ENCODE peak calls at places on chromosome 6, in four cellular contexts. G, Y, F and P are unnamed samples.

GRCh38 chr6:151265282-151265681 is 25.5 kb downstream of the AKAP12 start:
- DNase-seq in G (no peak), F (no peak), Y (no peak), P (no peak)

GRCh38 chr6:125170376-125170775 is 16.8 kb downstream of the TPD52L1 start:
- DNase-seq in F (no peak), G (no peak), Y (no peak), P (peak; percentile 47)

GRCh38 chr6:42781811-42782688 is at the start of gene BICRAL:
- DNase-seq in Y (peak; percentile 65), F (peak; percentile 74), G (peak; percentile 70), P (peak; percentile 91)

GRCh38 chr6:108453601-108454157 is 107.0 kb upstream of the FOXO3 start:
- DNase-seq in Y (no peak), G (no peak), F (no peak), P (peak; percentile 96)

GRCh38 chr6:403659-404655 is 12.4 kb downstream of the IRF4 start:
- DNase-seq in F (no peak), G (no peak), Y (no peak), P (no peak)

GRCh38 chr6:166412156-166412910 is 29.6 kb upstream of the MPC1 start:
- DNase-seq in F (no peak), G (no peak), Y (no peak), P (no peak)

GRCh38 chr6:26124550-26125014 is 37.4 kb downstream of the HFE start:
- DNase-seq in Y (no peak), F (no peak), G (no peak), P (no peak)

GRCh38 chr6:133899556-133899955 is 10.6 kb downstream of the TCF21 start:
- DNase-seq in Y (no peak), F (no peak), G (no peak), P (peak; percentile 45)

GRCh38 chr6:157326979-157327378 is 3.7 kb upstream of the TMEM242 start:
- DNase-seq in G (no peak), F (no peak), Y (no peak), P (peak; percentile 89)

GRCh38 chr6:157322792-157323113 is 566 bp downstream of the TMEM242 start:
- DNase-seq in F (no peak), Y (no peak), G (no peak), P (no peak)

GRCh38 chr6:157323114-157323923 is at the start of gene TMEM242:
- DNase-seq in F (peak; percentile 92), G (peak; percentile 92), Y (peak; percentile 92), P (peak; percentile 97)

GRCh38 chr6:157325069-157325805 is 1.9 kb upstream of the TMEM242 start:
- DNase-seq in F (no peak), G (no peak), Y (no peak), P (peak; percentile 82)

GRCh38 chr6:157323924-157324276 is 581 bp upstream of the TMEM242 start:
- DNase-seq in F (peak; percentile 84), Y (peak; percentile 79), G (peak; percentile 78), P (peak; percentile 89)
- TF ChIP-seq CTCF in F (no peak), Y (no peak), G (no peak), P (peak; percentile 32)

GRCh38 chr6:95489185-95489863 is 88.0 kb upstream of the MANEA start:
- DNase-seq in Y (no peak), G (no peak), F (no peak), P (no peak)
- H3K4me3 ChIP-seq in Y (no peak overlapping the region), G (no peak overlapping the region), F (no peak overlapping the region), P (no peak overlapping the region)

DNA sequence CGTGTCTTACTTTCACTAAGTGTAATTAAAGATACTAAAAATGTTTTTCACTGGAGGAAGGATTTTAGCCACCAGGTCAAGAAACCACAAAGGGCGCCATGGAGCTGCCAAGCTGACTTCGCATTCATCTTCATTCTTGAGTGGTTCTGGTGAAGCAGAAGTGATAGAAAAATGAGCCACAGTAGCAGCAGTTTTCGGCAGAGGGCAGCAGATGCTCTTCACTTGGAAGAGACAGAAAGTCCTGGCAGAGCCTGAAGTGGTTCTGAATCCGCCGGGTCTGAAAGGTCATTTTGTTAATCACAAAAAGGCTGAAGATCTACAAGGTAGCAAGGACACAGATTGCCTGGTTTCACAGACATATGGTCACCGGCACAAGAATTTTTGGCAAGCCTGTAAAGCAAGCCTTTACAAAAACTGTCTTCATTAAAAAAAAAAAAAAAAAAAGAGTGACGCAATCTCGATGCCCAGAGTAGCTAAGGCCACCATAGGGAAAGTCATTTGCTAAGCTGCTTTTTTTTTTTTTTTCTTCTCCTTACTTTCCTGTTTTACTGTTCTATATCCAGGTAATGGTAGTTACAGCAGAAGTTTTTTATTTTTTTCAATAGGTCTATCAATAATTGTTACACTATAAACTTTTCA is 345.1 kb upstream of the AGPAT4 start:
- DNase-seq in G (no peak), Y (peak; percentile 35), F (peak; percentile 21), P (peak; percentile 63)
- TF ChIP-seq CTCF in G (no peak), Y (no peak), F (peak; percentile 51), P (peak; percentile 66)

GRCh38 chr6:38804368-38804767 is 89.3 kb downstream of the DNAH8 start:
- DNase-seq in Y (no peak), G (no peak), F (no peak), P (no peak)
- H3K4me3 ChIP-seq in Y (no peak overlapping the region), G (no peak overlapping the region), F (no peak overlapping the region), P (no peak overlapping the region)

GRCh38 chr6:51569594-51569993 is 517.8 kb downstream of the PKHD1 start:
- DNase-seq in G (no peak), Y (no peak), F (no peak), P (no peak)
- TF ChIP-seq CTCF in G (no peak), Y (no peak), F (no peak), P (no peak)